ENCODE peak calls at places on chromosomes 12 and 14, in four cellular contexts. K, W, E and C are unnamed samples.
A peak's percentile ranks its signal among the peaks of the same experiment; 100 is the strongest.

GRCh38 chr14:34874386-34875030 is 652 bp downstream of the BAZ1A start:
- DNase-seq in K (peak; percentile 10), W (peak; percentile 67), E (peak; percentile 23), C (peak; percentile 84)

GRCh38 chr12:82057770-82058169 is 298.6 kb upstream of the PPFIA2 start:
- DNase-seq in K (no peak), W (no peak), E (no peak), C (no peak)

GRCh38 chr12:1094714-1095113 is 103.7 kb downstream of the ERC1 start:
- DNase-seq in K (no peak), W (no peak), E (no peak), C (no peak)

GRCh38 chr14:103680491-103681231 is 34.6 kb downstream of the XRCC3 start:
- DNase-seq in K (no peak), W (no peak), E (no peak), C (peak; percentile 51)

GRCh38 chr12:31669020-31669419 is 9.5 kb downstream of the ETFBKMT start:
- DNase-seq in K (no peak), W (no peak), E (no peak), C (no peak)

GRCh38 chr12:132647858-132648257 is 29.3 kb downstream of the P2RX2 start:
- DNase-seq in K (no peak), W (no peak), E (no peak), C (peak; percentile 72)

GRCh38 chr12:75827061-75827460 is 204.5 kb downstream of the PHLDA1 start:
- DNase-seq in K (no peak), W (no peak), E (no peak), C (no peak)

GRCh38 chr12:52582971-52583456 is 9.4 kb upstream of the KRT74 start:
- DNase-seq in K (peak; percentile 18), W (peak; percentile 61), E (no peak), C (peak; percentile 98)

GRCh38 chr14:64232095-64232830 is 61.9 kb downstream of the ESR2 start:
- DNase-seq in K (no peak), W (peak; percentile 97), E (no peak), C (peak; percentile 87)

GRCh38 chr14:35405304-35405996 is 901 bp upstream of the NFKBIA start:
- DNase-seq in K (no peak), W (no peak), E (no peak), C (no peak)

GRCh38 chr12:102964872-102965271 is 7.4 kb downstream of the ASCL1 start:
- DNase-seq in K (no peak), W (no peak), E (no peak), C (no peak)

GRCh38 chr12:109888179-109889020 is 8.1 kb upstream of the GLTP start:
- DNase-seq in K (peak; percentile 74), W (peak; percentile 82), E (peak; percentile 61), C (peak; percentile 97)

GRCh38 chr14:76326918-76327689 is 48.8 kb upstream of the ESRRB start:
- DNase-seq in K (no peak), W (no peak), E (no peak), C (no peak)

GRCh38 chr12:19186722-19187661 is 57.5 kb downstream of the PLEKHA5 start:
- DNase-seq in K (peak; percentile 30), W (peak; percentile 67), E (no peak), C (no peak)

GRCh38 chr12:38695057-38695456 is 210.3 kb downstream of the CPNE8 start:
- DNase-seq in K (no peak), W (no peak), E (no peak), C (peak; percentile 22)

GRCh38 chr12:22653075-22653474 is 28.1 kb downstream of the ETNK1 start:
- DNase-seq in K (no peak), W (no peak), E (no peak), C (no peak)

GRCh38 chr12:75774309-75775052 is 257.1 kb downstream of the PHLDA1 start:
- DNase-seq in K (no peak), W (peak; percentile 61), E (no peak), C (no peak)

GRCh38 chr14:73762375-73762822 is 48.2 kb upstream of the PNMA1 start:
- DNase-seq in K (no peak), W (peak; percentile 44), E (no peak), C (no peak)

GRCh38 chr12:131640436-131640969 is 70.4 kb upstream of the SFSWAP start:
- DNase-seq in K (no peak), W (no peak), E (no peak), C (peak; percentile 85)

GRCh38 chr12:112349440-112349839 is 32.8 kb downstream of the HECTD4 start:
- DNase-seq in K (no peak), W (no peak), E (no peak), C (no peak)

GRCh38 chr12:19704966-19705365 is 265.7 kb downstream of the AEBP2 start:
- DNase-seq in K (no peak), W (no peak), E (no peak), C (no peak)

GRCh38 chr12:112350593-112351592 is 31.3 kb downstream of the HECTD4 start:
- DNase-seq in K (no peak), W (no peak), E (peak; percentile 4), C (no peak)